ENCODE peak calls at places on chromosomes 3 and 15, in nine cellular contexts. C is islet precursor cell; R is activated T-helper 1 cell treated with anti-CD3 and anti-CD28 coated beads, Interleukin-2, amount 50 U/mL, for 16 hours; P is activated CD4-positive, alpha-beta T cell treated with anti-CD3 and anti-CD28 coated beads, Interleukin-2, amount 50 U/mL, for 1 hour; L is T-helper 2 cell; S is NCI-H1436; E is CD8-positive, alpha-beta memory T cell; X is GM04504; V is activated CD8-positive, alpha-beta memory T cell treated with anti-CD3 and anti-CD28 coated beads for 24 hours. W is an unnamed sample.

GRCh38 chr3:194689493-194689901 is 3.8 kb downstream of the FAM43A start:
- DNase-seq in C (no peak), R (no peak), P (no peak), L (no peak), S (no peak), E (no peak), X (no peak), V (no peak), W (no peak)

GRCh38 chr3:42988566-42988965 is 9.5 kb downstream of the GASK1A start:
- DNase-seq in C (no peak), R (no peak), P (no peak), L (no peak), S (no peak), E (no peak), X (no peak), V (no peak), W (no peak)

GRCh38 chr3:4898454-4899313 is 80.6 kb upstream of the BHLHE40 start:
- DNase-seq in C (no peak), R (no peak), P (no peak), L (no peak), S (no peak), E (no peak), X (no peak), V (no peak), W (no peak)

GRCh38 chr3:171682743-171683142 is 127.5 kb downstream of the PLD1 start:
- DNase-seq in C (no peak), R (no peak), P (no peak), L (no peak), S (no peak), E (no peak), X (no peak), V (no peak), W (no peak)

GRCh38 chr15:90234519-90234988 is 545 bp downstream of the GDPGP1 start:
- DNase-seq in C (no peak), R (no peak), P (no peak), L (no peak), S (no peak), E (no peak), X (no peak), V (no peak), W (no peak)

GRCh38 chr3:32630266-32630665 is 54.7 kb upstream of the CNOT10 start:
- DNase-seq in C (no peak), R (no peak), P (no peak), L (no peak), S (no peak), E (no peak), X (no peak), V (no peak), W (no peak)

GRCh38 chr3:148880681-148881080 is 15.6 kb downstream of the CPA3 start:
- DNase-seq in C (no peak), R (no peak), P (no peak), L (no peak), S (no peak), E (no peak), X (no peak), V (no peak), W (no peak)

GRCh38 chr3:46829699-46830208 is 33.5 kb downstream of the MYL3 start:
- DNase-seq in C (no peak), R (no peak), P (no peak), L (no peak), S (no peak), E (no peak), X (no peak), V (peak), W (no peak)

GRCh38 chr3:191343115-191343514 is 12.8 kb upstream of the UTS2B start:
- DNase-seq in C (no peak), R (no peak), P (no peak), L (no peak), S (no peak), E (no peak), X (no peak), V (no peak), W (no peak)

GRCh38 chr3:42820746-42821051 is 11.5 kb downstream of the ACKR2 start:
- DNase-seq in C (no peak), R (no peak), P (no peak), L (no peak), S (no peak), E (no peak), X (no peak), V (no peak), W (no peak)

GRCh38 chr3:58004972-58005371 is 3.2 kb upstream of the FLNB start:
- DNase-seq in C (no peak), R (no peak), P (no peak), L (no peak), S (no peak), E (no peak), X (no peak), V (no peak), W (no peak)

GRCh38 chr3:191345334-191345733 is 15.0 kb upstream of the UTS2B start:
- DNase-seq in C (no peak), R (no peak), P (no peak), L (no peak), S (no peak), E (no peak), X (no peak), V (no peak), W (no peak)

GRCh38 chr15:68421798-68422402 is 10.1 kb downstream of the ITGA11 start:
- DNase-seq in C (peak), R (no peak), P (no peak), L (no peak), S (no peak), E (no peak), X (no peak), V (peak), W (no peak)

GRCh38 chr3:65126527-65127440 is 439.0 kb upstream of the ADAMTS9 start:
- DNase-seq in C (no peak), R (no peak), P (no peak), L (no peak), S (no peak), E (no peak), X (peak), V (no peak), W (no peak)

GRCh38 chr3:29466442-29466841 is 185.6 kb downstream of the RBMS3 start:
- DNase-seq in C (no peak), R (no peak), P (no peak), L (no peak), S (no peak), E (no peak), X (no peak), V (no peak), W (no peak)

GRCh38 chr3:146189519-146190173 is 28.7 kb upstream of the PLOD2 start:
- DNase-seq in C (no peak), R (no peak), P (no peak), L (no peak), S (peak), E (peak), X (no peak), V (peak), W (no peak)

GRCh38 chr3:138043266-138044029 is 33.5 kb downstream of the CLDN18 start:
- DNase-seq in C (no peak), R (no peak), P (no peak), L (no peak), S (no peak), E (no peak), X (peak), V (no peak), W (no peak)

GRCh38 chr3:172651936-172652595 is 58.8 kb downstream of the NCEH1 start:
- DNase-seq in C (no peak), R (no peak), P (no peak), L (no peak), S (no peak), E (no peak), X (no peak), V (no peak), W (no peak)

GRCh38 chr15:58002338-58003126 is 63.0 kb downstream of the ALDH1A2 start:
- DNase-seq in C (no peak), R (no peak), P (no peak), L (no peak), S (no peak), E (no peak), X (no peak), V (no peak), W (no peak)

GRCh38 chr3:72152551-72153476 is 367.9 kb upstream of the PROK2 start:
- DNase-seq in C (no peak), R (no peak), P (no peak), L (no peak), S (no peak), E (no peak), X (peak), V (no peak), W (peak)

GRCh38 chr3:56379723-56380287 is 88.5 kb downstream of the ERC2 start:
- DNase-seq in C (no peak), R (no peak), P (no peak), L (no peak), S (no peak), E (no peak), X (no peak), V (no peak), W (no peak)

GRCh38 chr3:352599-352998 is 156.0 kb downstream of the CHL1 start:
- DNase-seq in C (no peak), R (no peak), P (no peak), L (no peak), S (no peak), E (no peak), X (no peak), V (no peak), W (no peak)

GRCh38 chr15:73802336-73803105 is 49.4 kb upstream of the INSYN1 start:
- DNase-seq in C (no peak), R (no peak), P (no peak), L (no peak), S (no peak), E (no peak), X (no peak), V (no peak), W (peak)

GRCh38 chr3:138829097-138829496 is 5.6 kb downstream of the PIK3CB start:
- DNase-seq in C (no peak), R (no peak), P (no peak), L (no peak), S (no peak), E (no peak), X (no peak), V (no peak), W (no peak)

GRCh38 chr3:142152349-142152748 is 3.0 kb upstream of the TFDP2 start:
- DNase-seq in C (peak), R (no peak), P (peak), L (no peak), S (no peak), E (no peak), X (no peak), V (no peak), W (no peak)

GRCh38 chr15:65862682-65863081 is 6.6 kb upstream of the RAB11A start:
- DNase-seq in C (peak), R (no peak), P (peak), L (peak), S (peak), E (peak), X (no peak), V (peak), W (no peak)